ENCODE peak calls at places on chromosomes 4 and X, in four cellular contexts. One of them, this sample, is unnamed.
A peak's percentile ranks its signal among the peaks of the same experiment; 100 is the strongest.

GRCh38 chr4:70559216-70559830 is 32.7 kb upstream of the AMBN start:
- DNase-seq in lower leg skin: no peak
- DNase-seq in sigmoid colon: no peak
- DNase-seq in upper lobe of right lung: no peak
- DNase-seq in this sample: no peak

GRCh38 chrX:54230440-54231148 is 47.5 kb upstream of the FAM120C start:
- DNase-seq in lower leg skin: no peak
- DNase-seq in sigmoid colon: no peak
- DNase-seq in upper lobe of right lung: no peak
- DNase-seq in this sample: no peak

GRCh38 chrX:103464071-103464773 is 55.1 kb downstream of the RAB40A start:
- DNase-seq in lower leg skin: no peak
- DNase-seq in sigmoid colon: no peak
- DNase-seq in upper lobe of right lung: no peak
- DNase-seq in this sample: no peak

GRCh38 chrX:120672389-120672788 is 42.5 kb upstream of the C1GALT1C1 start:
- DNase-seq in lower leg skin: no peak
- DNase-seq in sigmoid colon: peak; percentile 70
- DNase-seq in upper lobe of right lung: no peak
- DNase-seq in this sample: no peak

GRCh38 chr4:88533937-88534750 is 10.6 kb upstream of the PYURF start:
- DNase-seq in lower leg skin: no peak
- DNase-seq in sigmoid colon: no peak
- DNase-seq in upper lobe of right lung: no peak
- DNase-seq in this sample: no peak

GRCh38 chrX:103805860-103806259 is 26.2 kb downstream of the RAB9B start:
- DNase-seq in lower leg skin: no peak
- DNase-seq in sigmoid colon: no peak
- DNase-seq in upper lobe of right lung: no peak
- DNase-seq in this sample: no peak

GRCh38 chr4:10026485-10026884 is 5.2 kb upstream of the SLC2A9 start:
- DNase-seq in lower leg skin: peak; percentile 52
- DNase-seq in sigmoid colon: peak; percentile 46
- DNase-seq in upper lobe of right lung: no peak
- DNase-seq in this sample: no peak

GRCh38 chrX:129961180-129962083 is 21.0 kb upstream of the BCORL1 start:
- DNase-seq in lower leg skin: peak; percentile 92
- DNase-seq in sigmoid colon: peak; percentile 64
- DNase-seq in upper lobe of right lung: peak; percentile 85
- DNase-seq in this sample: peak; percentile 66

GRCh38 chr4:175999944-176000343 is 65.7 kb upstream of the WDR17 start:
- DNase-seq in lower leg skin: no peak
- DNase-seq in sigmoid colon: no peak
- DNase-seq in upper lobe of right lung: no peak
- DNase-seq in this sample: no peak

GRCh38 chrX:30301977-30302376 is 7.2 kb downstream of the NR0B1 start:
- DNase-seq in lower leg skin: no peak
- DNase-seq in sigmoid colon: no peak
- DNase-seq in upper lobe of right lung: no peak
- DNase-seq in this sample: no peak

GRCh38 chr4:163245044-163245443 is 78.4 kb upstream of the NAF1 start:
- DNase-seq in lower leg skin: no peak
- DNase-seq in sigmoid colon: no peak
- DNase-seq in upper lobe of right lung: no peak
- DNase-seq in this sample: no peak

GRCh38 chr4:100022792-100023222 is 72.7 kb upstream of the H2AZ1 start:
- DNase-seq in lower leg skin: no peak
- DNase-seq in sigmoid colon: no peak
- DNase-seq in upper lobe of right lung: no peak
- DNase-seq in this sample: no peak

GRCh38 chr4:168908859-168909390 is 101.1 kb downstream of the CBR4 start:
- DNase-seq in lower leg skin: no peak
- DNase-seq in sigmoid colon: no peak
- DNase-seq in upper lobe of right lung: no peak
- DNase-seq in this sample: no peak

GRCh38 chrX:154539077-154539476 is 7.6 kb downstream of the G6PD start:
- DNase-seq in lower leg skin: no peak
- DNase-seq in sigmoid colon: no peak
- DNase-seq in upper lobe of right lung: no peak
- DNase-seq in this sample: no peak

GRCh38 chr4:113827285-113827684 is 65.7 kb upstream of the CAMK2D start:
- DNase-seq in lower leg skin: no peak
- DNase-seq in sigmoid colon: no peak
- DNase-seq in upper lobe of right lung: no peak
- DNase-seq in this sample: no peak

GRCh38 chr4:112645541-112646329 is 8.8 kb downstream of the LARP7 start:
- DNase-seq in lower leg skin: no peak
- DNase-seq in sigmoid colon: no peak
- DNase-seq in upper lobe of right lung: no peak
- DNase-seq in this sample: no peak

GRCh38 chr4:78653655-78654054 is 102.1 kb downstream of the ANXA3 start:
- DNase-seq in lower leg skin: no peak
- DNase-seq in sigmoid colon: no peak
- DNase-seq in upper lobe of right lung: no peak
- DNase-seq in this sample: no peak

GRCh38 chr4:77958897-77959296 is 96.3 kb downstream of the MRPL1 start:
- DNase-seq in lower leg skin: no peak
- DNase-seq in sigmoid colon: no peak
- DNase-seq in upper lobe of right lung: no peak
- DNase-seq in this sample: no peak

GRCh38 chr4:57039345-57039744 is 60.6 kb downstream of the POLR2B start:
- DNase-seq in lower leg skin: no peak
- DNase-seq in sigmoid colon: no peak
- DNase-seq in upper lobe of right lung: no peak
- DNase-seq in this sample: no peak

GRCh38 chr4:121370729-121371325 is 10.0 kb downstream of the QRFPR start:
- DNase-seq in lower leg skin: no peak
- DNase-seq in sigmoid colon: no peak
- DNase-seq in upper lobe of right lung: no peak
- DNase-seq in this sample: no peak

GRCh38 chr4:22473268-22473667 is 42.6 kb downstream of the ADGRA3 start:
- DNase-seq in lower leg skin: no peak
- DNase-seq in sigmoid colon: no peak
- DNase-seq in upper lobe of right lung: no peak
- DNase-seq in this sample: no peak

GRCh38 chrX:136273986-136274385 is 22.8 kb upstream of the MAP7D3 start:
- DNase-seq in lower leg skin: no peak
- DNase-seq in sigmoid colon: no peak
- DNase-seq in upper lobe of right lung: no peak
- DNase-seq in this sample: no peak

GRCh38 chr4:184273166-184274147 is 55.8 kb upstream of the ENPP6 start:
- DNase-seq in lower leg skin: no peak
- DNase-seq in sigmoid colon: no peak
- DNase-seq in upper lobe of right lung: no peak
- DNase-seq in this sample: no peak

GRCh38 chr4:19285146-19285545 is 966.6 kb upstream of the SLIT2 start:
- DNase-seq in lower leg skin: no peak
- DNase-seq in sigmoid colon: no peak
- DNase-seq in upper lobe of right lung: no peak
- DNase-seq in this sample: no peak

GRCh38 chr4:26157541-26157940 is 163.3 kb upstream of the RBPJ start:
- DNase-seq in lower leg skin: no peak
- DNase-seq in sigmoid colon: no peak
- DNase-seq in upper lobe of right lung: no peak
- DNase-seq in this sample: no peak

GRCh38 chrX:103183912-103184311 is 31.0 kb upstream of the BEX4 start:
- DNase-seq in lower leg skin: no peak
- DNase-seq in sigmoid colon: no peak
- DNase-seq in upper lobe of right lung: no peak
- DNase-seq in this sample: no peak

GRCh38 chr4:122958505-122958904 is 36.1 kb upstream of the NUDT6 start:
- DNase-seq in lower leg skin: no peak
- DNase-seq in sigmoid colon: no peak
- DNase-seq in upper lobe of right lung: no peak
- DNase-seq in this sample: no peak

GRCh38 chr4:42281324-42282020 is 115.8 kb upstream of the SHISA3 start:
- DNase-seq in lower leg skin: no peak
- DNase-seq in sigmoid colon: no peak
- DNase-seq in upper lobe of right lung: no peak
- DNase-seq in this sample: no peak

GRCh38 chr4:171130126-171130801 is 682.9 kb upstream of the GALNTL6 start:
- DNase-seq in lower leg skin: no peak
- DNase-seq in sigmoid colon: no peak
- DNase-seq in upper lobe of right lung: no peak
- DNase-seq in this sample: no peak

GRCh38 chr4:3009422-3009821 is 46.1 kb downstream of the GRK4 start:
- DNase-seq in lower leg skin: no peak
- DNase-seq in sigmoid colon: no peak
- DNase-seq in upper lobe of right lung: no peak
- DNase-seq in this sample: no peak

GRCh38 chrX:134736351-134736750 is 78.1 kb upstream of the PLAC1 start:
- DNase-seq in lower leg skin: no peak
- DNase-seq in sigmoid colon: no peak
- DNase-seq in upper lobe of right lung: no peak
- DNase-seq in this sample: no peak

GRCh38 chr4:169540774-169541173 is 71.6 kb downstream of the NEK1 start:
- DNase-seq in lower leg skin: no peak
- DNase-seq in sigmoid colon: no peak
- DNase-seq in upper lobe of right lung: no peak
- DNase-seq in this sample: no peak

GRCh38 chrX:54288277-54288676 is 69.6 kb downstream of the WNK3 start:
- DNase-seq in lower leg skin: no peak
- DNase-seq in sigmoid colon: no peak
- DNase-seq in upper lobe of right lung: no peak
- DNase-seq in this sample: no peak

GRCh38 chr4:931194-931959 is 739 bp downstream of the GAK start:
- DNase-seq in lower leg skin: peak; percentile 90
- DNase-seq in sigmoid colon: no peak
- DNase-seq in upper lobe of right lung: peak; percentile 74
- DNase-seq in this sample: no peak

GRCh38 chr4:110945600-110945999 is 322.7 kb upstream of the PITX2 start:
- DNase-seq in lower leg skin: no peak
- DNase-seq in sigmoid colon: no peak
- DNase-seq in upper lobe of right lung: no peak
- DNase-seq in this sample: no peak

GRCh38 chrX:14409341-14409740 is 120.0 kb upstream of the GLRA2 start:
- DNase-seq in lower leg skin: no peak
- DNase-seq in sigmoid colon: no peak
- DNase-seq in upper lobe of right lung: no peak
- DNase-seq in this sample: no peak

GRCh38 chr4:5999830-6000365 is 18.3 kb downstream of the C4orf50 start:
- DNase-seq in lower leg skin: peak; percentile 43
- DNase-seq in sigmoid colon: peak; percentile 50
- DNase-seq in upper lobe of right lung: peak; percentile 21
- DNase-seq in this sample: no peak

GRCh38 chrX:24144528-24144927 is 5.0 kb upstream of the ZFX start:
- DNase-seq in lower leg skin: no peak
- DNase-seq in sigmoid colon: no peak
- DNase-seq in upper lobe of right lung: no peak
- DNase-seq in this sample: no peak

DNA sequence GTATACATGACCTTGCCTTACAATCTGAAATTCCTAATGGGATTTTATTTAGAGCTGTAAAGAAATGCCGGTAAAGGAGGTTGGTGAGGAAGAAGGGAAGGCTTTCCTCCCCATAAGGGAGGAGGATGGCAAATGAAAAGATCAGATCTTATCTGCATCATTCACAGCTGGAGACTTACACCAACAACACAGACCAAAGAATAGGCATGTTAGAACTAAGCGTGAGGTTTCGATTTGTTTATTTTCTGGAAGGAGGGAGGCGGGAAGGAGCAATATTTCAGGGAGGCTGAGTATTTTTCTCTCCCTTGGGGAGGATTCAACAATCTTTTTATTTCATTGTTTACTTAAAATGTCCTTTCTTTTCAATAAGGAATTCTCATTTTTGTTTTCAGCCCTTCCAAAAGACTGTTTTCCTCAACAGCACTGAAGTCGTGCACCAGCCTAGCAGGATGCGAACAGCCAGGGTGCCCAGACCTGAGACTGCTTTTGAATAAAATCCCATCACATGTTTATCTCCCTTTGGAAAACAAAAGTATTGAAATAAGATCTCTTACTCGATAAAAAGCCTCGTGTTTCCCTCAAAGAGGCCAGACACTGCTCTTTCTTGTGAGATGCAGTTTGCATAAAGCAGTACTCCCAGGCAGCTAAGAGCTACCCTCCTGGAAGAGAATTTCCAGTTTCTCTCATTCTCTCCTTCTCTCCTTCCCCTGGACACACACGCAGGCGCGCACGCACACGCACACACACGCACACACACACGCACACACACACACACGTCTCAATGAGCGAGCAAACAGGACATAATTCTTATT is 236.1 kb downstream of the MGST2 start:
- DNase-seq in lower leg skin: no peak
- DNase-seq in sigmoid colon: no peak
- DNase-seq in upper lobe of right lung: no peak
- DNase-seq in this sample: no peak
- H3K4me3 ChIP-seq in lower leg skin: no peak overlapping the region
- H3K4me3 ChIP-seq in sigmoid colon: peak overlapping the region; percentile 49
- H3K4me3 ChIP-seq in upper lobe of right lung: peak overlapping the region; percentile 23
- H3K4me3 ChIP-seq in this sample: peak overlapping the region; percentile 45

GRCh38 chrX:41029332-41029731 is 55.9 kb upstream of the USP9X start:
- DNase-seq in lower leg skin: no peak
- DNase-seq in sigmoid colon: no peak
- DNase-seq in upper lobe of right lung: no peak
- DNase-seq in this sample: no peak
- H3K4me3 ChIP-seq in lower leg skin: no peak overlapping the region
- H3K4me3 ChIP-seq in sigmoid colon: no peak overlapping the region
- H3K4me3 ChIP-seq in upper lobe of right lung: no peak overlapping the region
- H3K4me3 ChIP-seq in this sample: no peak overlapping the region

DNA sequence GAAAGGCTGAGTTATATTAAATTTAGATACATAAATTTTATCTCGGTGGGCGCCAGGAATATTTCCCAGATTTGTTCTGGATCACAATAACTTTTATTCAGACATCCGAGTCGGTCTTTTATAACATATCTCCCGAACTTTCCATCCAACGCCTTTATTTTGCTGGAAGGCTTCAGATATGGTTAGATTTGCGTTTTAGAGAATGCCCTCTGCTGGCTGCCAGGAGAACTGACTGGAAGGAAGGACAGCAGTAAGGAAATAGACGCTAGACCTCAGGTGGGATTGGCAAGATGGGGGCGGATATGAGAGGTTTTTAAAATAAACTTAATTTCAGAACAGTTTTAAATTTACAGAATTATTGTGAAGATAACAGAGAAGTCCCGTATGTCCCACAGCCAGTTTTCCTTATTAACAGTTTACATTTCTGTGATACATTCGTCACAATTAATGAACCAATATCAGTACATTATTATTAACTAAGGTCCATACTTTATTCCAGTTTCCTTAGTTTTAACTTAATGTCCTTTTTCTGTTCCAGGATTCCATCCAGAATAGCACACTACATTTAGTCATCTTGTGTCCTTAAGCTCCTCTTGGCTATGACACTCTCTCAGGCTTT is 4.6 kb upstream of the KANTR start:
- DNase-seq in lower leg skin: no peak
- DNase-seq in sigmoid colon: peak; percentile 85
- DNase-seq in upper lobe of right lung: no peak
- DNase-seq in this sample: no peak
- H3K4me3 ChIP-seq in lower leg skin: no peak overlapping the region
- H3K4me3 ChIP-seq in sigmoid colon: peak overlapping the region; percentile 39
- H3K4me3 ChIP-seq in upper lobe of right lung: peak overlapping the region; percentile 40
- H3K4me3 ChIP-seq in this sample: no peak overlapping the region

GRCh38 chrX:2676794-2677675 is 14.1 kb upstream of the CD99 start:
- DNase-seq in lower leg skin: no peak
- DNase-seq in sigmoid colon: no peak
- DNase-seq in upper lobe of right lung: no peak
- DNase-seq in this sample: no peak
- H3K4me3 ChIP-seq in lower leg skin: no peak overlapping the region
- H3K4me3 ChIP-seq in sigmoid colon: no peak overlapping the region
- H3K4me3 ChIP-seq in upper lobe of right lung: no peak overlapping the region
- H3K4me3 ChIP-seq in this sample: no peak overlapping the region

This sample was measured in aorta.